ENCODE peak calls at places on chromosome 16, in six cellular contexts. K is NCI-H1694; I is activated T-helper 1 cell treated with anti-CD3 and anti-CD28 coated beads, Interleukin-2, amount 50 U/mL, for 16 hours; O is amygdala; M is NCI-H1105 treated with DMSO at 0.1 percent for 48 hours; T is NCI-H1436. G is an unnamed sample.

GRCh38 chr16:84741351-84741791 is 41.6 kb downstream of the USP10 start:
- DNase-seq in K (no peak), I (no peak), O (peak; percentile 68), M (no peak), T (no peak), G (no peak)

GRCh38 chr16:24151482-24151939 is 104.6 kb upstream of the CACNG3 start:
- DNase-seq in K (no peak), I (no peak), O (no peak), M (no peak), T (peak; percentile 63), G (no peak)

GRCh38 chr16:31052131-31052530 is 18.8 kb downstream of the STX4 start:
- DNase-seq in K (no peak), I (no peak), O (no peak), M (no peak), T (no peak), G (peak; percentile 93)

GRCh38 chr16:60230666-60231065 is 1496.5 kb upstream of the GOT2 start:
- DNase-seq in K (no peak), I (no peak), O (no peak), M (no peak), T (no peak), G (no peak)

GRCh38 chr16:77675464-77676324 is 46.6 kb upstream of the NUDT7 start:
- DNase-seq in K (peak; percentile 43), I (peak; percentile 28), O (peak; percentile 71), M (peak; percentile 28), T (peak; percentile 81), G (peak; percentile 69)

GRCh38 chr16:75818491-75818890 is 92.2 kb upstream of the CPHXL start:
- DNase-seq in K (no peak), I (no peak), O (no peak), M (no peak), T (no peak), G (no peak)

GRCh38 chr16:57518520-57518919 is 17.9 kb downstream of the CCDC102A start:
- DNase-seq in K (no peak), I (no peak), O (no peak), M (no peak), T (no peak), G (no peak)

GRCh38 chr16:49466881-49467280 is 93.3 kb downstream of the C16orf78 start:
- DNase-seq in K (no peak), I (no peak), O (no peak), M (no peak), T (no peak), G (no peak)

GRCh38 chr16:27154573-27155521 is 48.5 kb upstream of the KDM8 start:
- DNase-seq in K (peak; percentile 5), I (peak; percentile 55), O (peak; percentile 1), M (peak; percentile 12), T (no peak), G (peak; percentile 24)

GRCh38 chr16:54974391-54974790 is 43.7 kb downstream of the IRX5 start:
- DNase-seq in K (no peak), I (no peak), O (no peak), M (no peak), T (no peak), G (no peak)

GRCh38 chr16:67694611-67695010 is 24.5 kb downstream of the GFOD2 start:
- DNase-seq in K (no peak), I (no peak), O (no peak), M (no peak), T (no peak), G (no peak)

GRCh38 chr16:1763521-1764511 is 7.5 kb downstream of the NME3 start:
- DNase-seq in K (peak; percentile 18), I (no peak), O (no peak), M (no peak), T (no peak), G (no peak)

GRCh38 chr16:4904942-4905615 is 31.9 kb downstream of the PPL start:
- DNase-seq in K (no peak), I (no peak), O (no peak), M (no peak), T (no peak), G (no peak)

GRCh38 chr16:86529160-86529559 is 18.8 kb downstream of the FOXF1 start:
- DNase-seq in K (no peak), I (no peak), O (no peak), M (no peak), T (no peak), G (no peak)

GRCh38 chr16:49986351-49987124 is 38.5 kb upstream of the CNEP1R1 start:
- DNase-seq in K (no peak), I (no peak), O (no peak), M (no peak), T (no peak), G (peak; percentile 27)

GRCh38 chr16:819336-819735 is 18.8 kb upstream of the GNG13 start:
- DNase-seq in K (no peak), I (no peak), O (no peak), M (no peak), T (no peak), G (no peak)

GRCh38 chr16:85136705-85137322 is 24.5 kb upstream of the CIBAR2 start:
- DNase-seq in K (no peak), I (no peak), O (no peak), M (no peak), T (no peak), G (no peak)

GRCh38 chr16:68425498-68426354 is 22.6 kb downstream of the SMPD3 start:
- DNase-seq in K (no peak), I (no peak), O (no peak), M (no peak), T (no peak), G (no peak)

GRCh38 chr16:79707867-79708266 is 107.3 kb upstream of the MAF start:
- DNase-seq in K (no peak), I (no peak), O (no peak), M (no peak), T (no peak), G (peak; percentile 17)

GRCh38 chr16:68298907-68299515 is 11.7 kb downstream of the SLC7A6OS start:
- DNase-seq in K (peak; percentile 39), I (no peak), O (no peak), M (peak; percentile 47), T (no peak), G (peak; percentile 49)

GRCh38 chr16:21283521-21284289 is 5.6 kb upstream of the CRYM start:
- DNase-seq in K (no peak), I (no peak), O (no peak), M (no peak), T (no peak), G (peak; percentile 34)

GRCh38 chr16:3937066-3937875 is 56.8 kb upstream of the CREBBP start:
- DNase-seq in K (no peak), I (no peak), O (no peak), M (no peak), T (no peak), G (no peak)

GRCh38 chr16:71792176-71792575 is 16.5 kb downstream of the AP1G1 start:
- DNase-seq in K (no peak), I (no peak), O (no peak), M (no peak), T (no peak), G (no peak)

GRCh38 chr16:67537636-67538591 is 9.3 kb downstream of the RIPOR1 start:
- DNase-seq in K (no peak), I (no peak), O (no peak), M (no peak), T (no peak), G (no peak)

GRCh38 chr16:78729687-78730086 is 630.2 kb downstream of the WWOX start:
- DNase-seq in K (no peak), I (no peak), O (no peak), M (no peak), T (no peak), G (no peak)

GRCh38 chr16:69311533-69312388 is 611 bp downstream of the VPS4A start:
- DNase-seq in K (no peak), I (no peak), O (no peak), M (no peak), T (no peak), G (no peak)

GRCh38 chr16:9966569-9967157 is 215.6 kb downstream of the GRIN2A start:
- DNase-seq in K (no peak), I (no peak), O (no peak), M (no peak), T (no peak), G (peak; percentile 34)